ENCODE peak calls at places on chromosomes 16 and 17, in seven cellular contexts. D is mesendoderm, F is trophoblast cell, N is IMR-90, E is H1, H is H9, Y is mesenchymal stem cell. T is an unnamed sample.

GRCh38 chr16:78441298-78441697 is 341.8 kb downstream of the WWOX start:
- DNase-seq in D (peak; percentile 69), Y (no peak), N (no peak), H (no peak), E (no peak), F (no peak), T (no peak)

GRCh38 chr17:75174996-75175395 is 7.8 kb downstream of the SUMO2 start:
- DNase-seq in E (no peak), H (no peak), Y (no peak), D (no peak), N (no peak), F (no peak), T (no peak)

GRCh38 chr17:3870871-3871306 is 22.0 kb downstream of the CAMKK1 start:
- DNase-seq in N (no peak), F (no peak), D (peak; percentile 28), E (no peak), Y (no peak), H (no peak), T (no peak)

GRCh38 chr17:31596382-31597323 is 205.2 kb downstream of the RAB11FIP4 start:
- DNase-seq in F (peak; percentile 97), Y (peak; percentile 98), E (peak; percentile 54), D (peak; percentile 94), N (peak; percentile 98), H (peak; percentile 85), T (no peak)

GRCh38 chr17:6435968-6436367 is 1.0 kb upstream of the AIPL1 start:
- DNase-seq in F (peak; percentile 70), H (peak; percentile 92), N (peak; percentile 61), D (peak; percentile 79), Y (peak; percentile 67), E (no peak), T (peak; percentile 64)

GRCh38 chr16:25064967-25065366 is 46.6 kb upstream of the LCMT1 start:
- DNase-seq in Y (no peak), D (no peak), N (peak; percentile 9), H (no peak), F (no peak), E (no peak), T (no peak)

GRCh38 chr17:69654981-69655581 is 240.6 kb downstream of the MAP2K6 start:
- DNase-seq in H (no peak), F (no peak), Y (peak; percentile 87), N (peak; percentile 95), D (peak; percentile 18), E (no peak), T (no peak)

GRCh38 chr16:79429276-79430128 is 171.0 kb downstream of the MAF start:
- DNase-seq in N (no peak), E (no peak), Y (no peak), F (no peak), H (no peak), D (no peak), T (no peak)

GRCh38 chr16:80285089-80285488 is 255.7 kb upstream of the DYNLRB2 start:
- DNase-seq in F (peak; percentile 89), E (no peak), H (no peak), D (no peak), Y (peak; percentile 31), N (peak; percentile 89), T (no peak)

GRCh38 chr17:35376245-35376644 is 2.8 kb upstream of the SLFN11 start:
- DNase-seq in H (no peak), D (no peak), Y (no peak), F (peak; percentile 23), E (no peak), N (peak; percentile 46), T (no peak)

GRCh38 chr16:58454856-58455255 is 45.1 kb upstream of the NDRG4 start:
- DNase-seq in H (no peak), D (no peak), E (no peak), N (no peak), Y (no peak), F (no peak), T (no peak)

GRCh38 chr16:74146643-74147042 is 150.0 kb upstream of the PSMD7 start:
- DNase-seq in N (no peak), Y (no peak), F (no peak), D (no peak), E (no peak), H (no peak), T (no peak)

GRCh38 chr17:72609501-72609900 is 483.0 kb downstream of the SLC39A11 start:
- DNase-seq in E (no peak), N (peak; percentile 38), F (no peak), H (no peak), Y (no peak), D (no peak), T (no peak)

GRCh38 chr17:17963066-17963465 is 9.1 kb downstream of the TOM1L2 start:
- DNase-seq in E (no peak), D (no peak), F (no peak), N (no peak), H (no peak), Y (no peak), T (no peak)

GRCh38 chr17:5789443-5789842 is 205.1 kb upstream of the NLRP1 start:
- DNase-seq in F (no peak), E (no peak), Y (no peak), N (no peak), D (no peak), H (peak; percentile 19), T (peak; percentile 83)

GRCh38 chr17:71142333-71142732 is 973.0 kb downstream of the KCNJ2 start:
- DNase-seq in H (no peak), D (no peak), F (no peak), E (no peak), Y (peak; percentile 47), N (peak; percentile 10), T (no peak)

GRCh38 chr17:8441690-8442089 is 6.0 kb downstream of the NDEL1 start:
- DNase-seq in F (no peak), H (no peak), Y (no peak), E (no peak), D (no peak), N (no peak), T (no peak)
- H3K4ac ChIP-seq in F (no peak overlapping the region), H (no peak overlapping the region), Y (no peak overlapping the region), E (no peak overlapping the region), D (no peak overlapping the region), N (no peak overlapping the region), T (no peak overlapping the region)

GRCh38 chr16:11308493-11309283 is 27.6 kb upstream of the PRM1 start:
- DNase-seq in N (no peak), H (peak; percentile 60), E (no peak), D (no peak), F (no peak), Y (no peak), T (no peak)

GRCh38 chr16:11310997-11311561 is 29.9 kb upstream of the PRM1 start:
- DNase-seq in D (no peak), Y (no peak), N (no peak), E (no peak), F (no peak), H (no peak), T (no peak)

GRCh38 chr16:11312718-11313492 is 31.8 kb upstream of the PRM1 start:
- DNase-seq in E (no peak), N (peak; percentile 78), D (peak; percentile 86), F (peak; percentile 90), H (peak; percentile 74), Y (peak; percentile 60), T (no peak)

GRCh38 chr16:11309895-11310633 is 28.9 kb upstream of the PRM1 start:
- DNase-seq in F (no peak), N (no peak), H (no peak), D (no peak), Y (peak; percentile 48), E (no peak), T (no peak)

DNA sequence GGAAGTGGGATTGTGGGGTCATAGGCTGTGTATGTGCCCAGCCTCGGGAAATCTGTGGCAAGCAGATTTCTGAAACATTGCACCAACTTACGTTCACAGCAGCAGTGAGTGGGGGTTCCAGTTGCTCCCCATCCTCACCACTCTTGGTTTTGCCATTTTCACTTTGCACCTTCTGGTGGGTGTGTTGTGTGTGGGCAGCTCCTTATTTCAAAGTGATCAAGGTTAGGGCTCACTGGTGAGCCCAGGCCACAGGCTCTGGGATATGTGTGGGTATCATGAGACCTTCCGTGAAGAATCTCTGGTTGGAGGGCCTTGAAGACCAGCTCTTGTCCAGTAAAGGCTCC is 29.5 kb upstream of the PRM1 start:
- DNase-seq in D (no peak), H (no peak), Y (no peak), N (no peak), F (no peak), E (no peak), T (no peak)
- H3K4ac ChIP-seq in D (no peak overlapping the region), H (no peak overlapping the region), Y (no peak overlapping the region), N (peak overlapping the region; percentile 32), F (no peak overlapping the region), E (peak overlapping the region; percentile 12), T (no peak overlapping the region)

DNA sequence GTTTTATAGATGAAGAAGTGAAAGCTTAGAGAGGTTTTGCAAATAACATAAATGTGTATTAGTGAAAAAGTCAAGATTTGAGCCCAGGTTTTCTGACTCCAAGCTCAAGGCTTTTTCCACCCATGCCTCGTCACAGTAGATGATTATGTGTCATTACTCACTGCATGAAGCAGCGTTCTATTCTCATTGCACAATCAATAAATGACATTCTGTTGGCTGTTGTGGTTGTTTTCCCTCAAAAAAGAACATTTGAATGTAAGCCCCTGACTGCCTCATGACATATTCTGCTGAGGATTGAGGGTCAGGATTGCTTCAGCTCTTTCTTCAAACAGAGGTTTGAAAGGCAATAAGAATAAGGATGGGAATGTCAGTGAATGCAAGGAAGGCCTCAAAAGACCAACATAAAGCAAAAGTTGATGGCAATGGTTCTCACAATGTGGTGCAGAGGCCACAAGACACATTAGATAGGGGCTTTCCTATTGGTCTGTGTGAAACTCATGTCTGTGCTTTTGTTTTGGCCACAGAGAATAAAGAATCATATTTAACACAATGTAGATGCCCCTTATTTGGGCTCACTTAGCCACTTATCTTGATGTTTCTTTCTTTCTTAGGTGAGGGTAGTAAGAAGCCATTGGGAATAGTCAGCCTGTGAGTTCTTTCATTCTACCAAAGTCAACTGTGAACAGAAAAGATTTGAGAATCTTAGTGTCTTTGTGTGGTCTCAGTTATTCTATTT is 5.4 kb upstream of the MMD start:
- DNase-seq in N (peak; percentile 58), D (no peak), E (no peak), F (peak; percentile 60), Y (peak; percentile 69), H (no peak), T (no peak)
- H3K4ac ChIP-seq in N (no peak overlapping the region), D (no peak overlapping the region), E (no peak overlapping the region), F (no peak overlapping the region), Y (no peak overlapping the region), H (no peak overlapping the region), T (no peak overlapping the region)

GRCh38 chr16:5722220-5722619 is 624.6 kb upstream of the EEF2KMT start:
- DNase-seq in H (no peak), Y (no peak), D (no peak), F (no peak), N (no peak), E (no peak), T (no peak)
- H3K4ac ChIP-seq in H (no peak overlapping the region), Y (no peak overlapping the region), D (no peak overlapping the region), F (no peak overlapping the region), N (no peak overlapping the region), E (no peak overlapping the region), T (no peak overlapping the region)

DNA sequence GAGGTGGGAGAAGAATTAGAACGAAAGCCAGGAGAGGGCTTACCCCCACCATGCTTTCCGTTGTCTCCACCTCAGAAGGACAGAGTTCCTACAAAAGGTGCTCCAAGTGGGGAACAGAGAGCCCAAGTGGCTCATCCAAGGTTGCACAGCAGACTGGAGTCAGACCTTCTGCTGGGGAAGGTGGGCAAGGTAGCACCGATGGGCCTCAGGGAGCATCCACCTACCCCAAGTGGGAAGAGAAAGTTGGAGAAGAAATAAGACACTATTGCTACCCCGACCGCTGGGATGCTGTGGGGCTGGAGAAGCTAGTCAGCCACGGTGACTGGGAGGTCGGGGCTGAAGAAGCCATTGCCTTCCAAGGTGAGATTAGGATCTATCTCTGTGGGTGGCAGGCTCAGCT is 21.5 kb downstream of the UNC119 start:
- DNase-seq in E (no peak), N (no peak), H (no peak), F (no peak), D (no peak), Y (no peak), T (no peak)
- H3K4ac ChIP-seq in E (no peak overlapping the region), N (no peak overlapping the region), H (no peak overlapping the region), F (no peak overlapping the region), D (no peak overlapping the region), Y (no peak overlapping the region), T (no peak overlapping the region)

T was measured in neuronal stem cell.